ENCODE peak calls at places on chromosomes 2 and 18, in four cellular contexts. R is astrocyte of the spinal cord, X is uterus, S is progenitor cell of endocrine pancreas. J is an unnamed sample.

GRCh38 chr2:51344886-51345285 is 313.0 kb upstream of the NRXN1 start:
- DNase-seq in S (no peak), R (peak; percentile 6), X (no peak), J (no peak)

GRCh38 chr2:202871161-202872141 is at the start of gene ICA1L:
- DNase-seq in X (peak; percentile 61), R (peak; percentile 71), S (peak; percentile 74), J (peak; percentile 79)

GRCh38 chr2:168293766-168294165 is 46.4 kb upstream of the STK39 start:
- DNase-seq in S (no peak), X (no peak), R (no peak), J (no peak)

GRCh38 chr2:133566967-133567645 is 1.2 kb downstream of the NCKAP5 start:
- DNase-seq in R (peak; percentile 74), S (no peak), X (no peak), J (no peak)

GRCh38 chr18:79964330-79965118 is at the start of gene HSBP1L1:
- DNase-seq in R (no peak), S (peak; percentile 76), X (no peak), J (peak; percentile 80)

GRCh38 chr18:8478166-8478967 is 130.9 kb upstream of the RAB12 start:
- DNase-seq in X (peak; percentile 22), S (peak; percentile 80), R (peak; percentile 41), J (no peak)

GRCh38 chr2:72116081-72116533 is 31.6 kb downstream of the CYP26B1 start:
- DNase-seq in S (no peak), X (no peak), R (no peak), J (no peak)

GRCh38 chr2:200352631-200353030 is 46.1 kb downstream of the SPATS2L start:
- DNase-seq in R (peak; percentile 60), X (no peak), S (no peak), J (no peak)

GRCh38 chr2:229974271-229974670 is 52.0 kb downstream of the FBXO36 start:
- DNase-seq in S (no peak), R (peak; percentile 6), X (no peak), J (no peak)

GRCh38 chr18:24317370-24317769 is 80.3 kb downstream of the OSBPL1A start:
- DNase-seq in R (no peak), X (no peak), S (no peak), J (no peak)

GRCh38 chr2:43178602-43179542 is 47.5 kb downstream of the ZFP36L2 start:
- DNase-seq in S (no peak), X (peak; percentile 93), R (peak; percentile 92), J (peak; percentile 94)

GRCh38 chr18:10454800-10455550 is 540 bp downstream of the APCDD1 start:
- DNase-seq in S (peak; percentile 43), X (peak; percentile 37), R (no peak), J (no peak)

GRCh38 chr2:20186078-20186854 is 38.7 kb downstream of the SDC1 start:
- DNase-seq in R (peak; percentile 75), S (no peak), X (no peak), J (no peak)

GRCh38 chr2:170162261-170162612 is 15.7 kb upstream of the MYO3B start:
- DNase-seq in X (no peak), R (peak; percentile 20), S (no peak), J (no peak)

GRCh38 chr2:96548558-96549465 is 12.3 kb downstream of the ARID5A start:
- DNase-seq in X (no peak), R (no peak), S (no peak), J (peak; percentile 62)

GRCh38 chr2:57981369-57981768 is 65.2 kb upstream of the VRK2 start:
- DNase-seq in R (peak; percentile 91), X (no peak), S (no peak), J (no peak)

J was measured in suprapubic skin.